ENCODE peak calls at places on chromosome 11, in ten cellular contexts. N is progenitor cell of endocrine pancreas; H is T-helper 17 cell; X is neuronal stem cell; T is thoracic aorta; I is H1; Z is DMS 273 treated with DMSO at 0.1 percent for 48 hours; Q is fibroblast of pulmonary artery; A is activated naive CD8-positive, alpha-beta T cell treated with anti-CD3 and anti-CD28 coated beads, Interleukin-2, amount 50 U/mL, for 24 hours; B is IMR-90. Y is an unnamed sample.
A peak's percentile ranks its signal among the peaks of the same experiment; 100 is the strongest.

GRCh38 chr11:122803306-122803705 is 35.0 kb upstream of the CRTAM start:
- DNase-seq in N (no peak), H (no peak), X (no peak), T (no peak), I (no peak), Z (no peak), Q (peak; percentile 46), A (no peak), B (peak; percentile 79), Y (no peak)

GRCh38 chr11:100980156-100980555 is 149.5 kb downstream of the PGR start:
- DNase-seq in N (no peak), H (no peak), X (no peak), T (no peak), I (no peak), Z (no peak), Q (peak; percentile 39), A (no peak), B (peak; percentile 13), Y (no peak)

GRCh38 chr11:111582163-111582562 is 20.1 kb upstream of the SIK2 start:
- DNase-seq in N (no peak), H (no peak), X (no peak), T (no peak), I (no peak), Z (no peak), Q (peak; percentile 19), A (no peak), B (no peak), Y (no peak)

GRCh38 chr11:5369793-5370192 is 13.8 kb upstream of the OR51M1 start:
- DNase-seq in N (no peak), H (no peak), X (no peak), T (no peak), I (no peak), Z (no peak), Q (peak; percentile 64), A (no peak), B (peak; percentile 90), Y (no peak)

GRCh38 chr11:2175659-2176058 is 4.0 kb upstream of the TH start:
- DNase-seq in N (no peak), H (no peak), X (no peak), T (no peak), I (no peak), Z (no peak), Q (peak; percentile 13), A (no peak), B (peak; percentile 52), Y (no peak)

GRCh38 chr11:46493786-46494185 is 100.0 kb downstream of the AMBRA1 start:
- DNase-seq in N (no peak), H (no peak), X (no peak), T (no peak), I (no peak), Z (no peak), Q (no peak), A (no peak), B (no peak), Y (no peak)

GRCh38 chr11:117427356-117427874 is 99.8 kb downstream of the CEP164 start:
- DNase-seq in N (no peak), H (no peak), X (no peak), T (no peak), I (no peak), Z (no peak), Q (no peak), A (no peak), B (no peak), Y (no peak)

GRCh38 chr11:97225794-97226193 is 836.0 kb downstream of the JRKL start:
- DNase-seq in N (no peak), H (no peak), X (no peak), T (no peak), I (no peak), Z (no peak), Q (no peak), A (no peak), B (no peak), Y (no peak)

GRCh38 chr11:57604289-57605010 is 7.0 kb downstream of the SERPING1 start:
- DNase-seq in N (no peak), H (no peak), X (no peak), T (no peak), I (no peak), Z (no peak), Q (no peak), A (no peak), B (no peak), Y (no peak)

GRCh38 chr11:26323837-26324236 is 8.1 kb upstream of the ANO3 start:
- DNase-seq in N (no peak), H (no peak), X (no peak), T (no peak), I (no peak), Z (no peak), Q (no peak), A (no peak), B (no peak), Y (no peak)

GRCh38 chr11:18986744-18987143 is 47.5 kb upstream of the MRGPRX1 start:
- DNase-seq in N (no peak), H (no peak), X (no peak), T (no peak), I (no peak), Z (no peak), Q (no peak), A (no peak), B (no peak), Y (no peak)

GRCh38 chr11:43756575-43756974 is 76.0 kb downstream of the HSD17B12 start:
- DNase-seq in N (no peak), H (no peak), X (no peak), T (no peak), I (no peak), Z (no peak), Q (peak; percentile 31), A (no peak), B (peak; percentile 78), Y (no peak)

GRCh38 chr11:127195791-127196190 is 195.2 kb upstream of the KIRREL3 start:
- DNase-seq in N (no peak), H (no peak), X (no peak), T (no peak), I (no peak), Z (no peak), Q (no peak), A (no peak), B (no peak), Y (no peak)

GRCh38 chr11:133986545-133986944 is 29.8 kb upstream of the IGSF9B start:
- DNase-seq in N (no peak), H (no peak), X (no peak), T (no peak), I (no peak), Z (no peak), Q (no peak), A (no peak), B (no peak), Y (no peak)

GRCh38 chr11:2299773-2300172 is 1.9 kb downstream of the C11orf21 start:
- DNase-seq in N (no peak), H (no peak), X (no peak), T (no peak), I (no peak), Z (no peak), Q (no peak), A (no peak), B (no peak), Y (no peak)

GRCh38 chr11:94178331-94178730 is 49.7 kb downstream of the PANX1 start:
- DNase-seq in N (no peak), H (no peak), X (no peak), T (no peak), I (no peak), Z (no peak), Q (no peak), A (no peak), B (no peak), Y (no peak)

GRCh38 chr11:27635567-27636037 is 64.7 kb downstream of the BDNF start:
- DNase-seq in N (no peak), H (no peak), X (no peak), T (no peak), I (peak; percentile 51), Z (no peak), Q (peak; percentile 23), A (no peak), B (no peak), Y (no peak)

GRCh38 chr11:23473782-23474181 is 613.5 kb upstream of the CCDC179 start:
- DNase-seq in N (no peak), H (no peak), X (no peak), T (no peak), I (no peak), Z (no peak), Q (peak; percentile 2), A (no peak), B (no peak), Y (no peak)

GRCh38 chr11:92745186-92745585 is 224.3 kb upstream of the MTNR1B start:
- DNase-seq in N (no peak), H (no peak), X (no peak), T (no peak), I (no peak), Z (no peak), Q (no peak), A (no peak), B (no peak), Y (no peak)

GRCh38 chr11:3736816-3737215 is 60.5 kb downstream of the NUP98 start:
- DNase-seq in N (no peak), H (no peak), X (no peak), T (no peak), I (no peak), Z (no peak), Q (no peak), A (no peak), B (no peak), Y (no peak)

GRCh38 chr11:132983289-132983688 is 549.0 kb downstream of the OPCML start:
- DNase-seq in N (no peak), H (no peak), X (no peak), T (no peak), I (no peak), Z (no peak), Q (no peak), A (no peak), B (no peak), Y (no peak)

GRCh38 chr11:92322225-92322624 is 97.6 kb downstream of the FAT3 start:
- DNase-seq in N (no peak), H (no peak), X (no peak), T (no peak), I (no peak), Z (no peak), Q (peak; percentile 27), A (no peak), B (peak; percentile 42), Y (no peak)

GRCh38 chr11:14499178-14499559 is 442 bp downstream of the COPB1 start:
- DNase-seq in N (peak; percentile 11), H (peak; percentile 28), X (no peak), T (no peak), I (no peak), Z (no peak), Q (peak; percentile 14), A (peak; percentile 41), B (peak; percentile 10), Y (peak; percentile 29)

GRCh38 chr11:61914471-61915171 is 2.7 kb downstream of the RAB3IL1 start:
- DNase-seq in N (no peak), H (no peak), X (no peak), T (no peak), I (no peak), Z (no peak), Q (no peak), A (no peak), B (no peak), Y (no peak)

GRCh38 chr11:111596319-111596718 is 5.9 kb upstream of the SIK2 start:
- DNase-seq in N (no peak), H (no peak), X (no peak), T (no peak), I (no peak), Z (no peak), Q (no peak), A (no peak), B (no peak), Y (no peak)

GRCh38 chr11:27406498-27407354 is 43.7 kb upstream of the CCDC34 start:
- DNase-seq in N (no peak), H (no peak), X (no peak), T (no peak), I (no peak), Z (no peak), Q (peak; percentile 86), A (no peak), B (no peak), Y (no peak)

GRCh38 chr11:33437529-33437928 is 180.3 kb downstream of the HIPK3 start:
- DNase-seq in N (no peak), H (no peak), X (no peak), T (no peak), I (no peak), Z (no peak), Q (no peak), A (no peak), B (no peak), Y (no peak)

GRCh38 chr11:63708764-63709163 is 27.5 kb downstream of the RTN3 start:
- DNase-seq in N (no peak), H (no peak), X (no peak), T (no peak), I (no peak), Z (no peak), Q (no peak), A (no peak), B (no peak), Y (no peak)

Y was measured in neural crest cell.